ENCODE peak calls at places on chromosomes 7 and 10, in nine cellular contexts. D is astrocyte of the cerebellum, S is tibial nerve, F is brain microvascular endothelial cell, R is cardiac muscle cell, A is AG04450, G is Panc1, P is suprapubic skin, C is IMR-90. Y is an unnamed sample.

GRCh38 chr10:4073912-4074311 is 288.9 kb upstream of the KLF6 start:
- DNase-seq in D (no peak), S (no peak), F (peak; percentile 50), R (peak; percentile 85), A (no peak), G (no peak), P (no peak), C (peak; percentile 62), Y (peak; percentile 95)

GRCh38 chr10:119290301-119291036 is 83.1 kb downstream of the GRK5 start:
- DNase-seq in D (no peak), S (no peak), F (no peak), R (no peak), A (no peak), G (no peak), P (no peak), C (no peak), Y (peak; percentile 12)

GRCh38 chr7:37690206-37690605 is 6.6 kb downstream of the GPR141 start:
- DNase-seq in D (no peak), S (no peak), F (no peak), R (no peak), A (no peak), G (no peak), P (no peak), C (no peak), Y (no peak)

GRCh38 chr7:88169717-88170320 is 50.0 kb downstream of the SRI start:
- DNase-seq in D (no peak), S (no peak), F (no peak), R (peak; percentile 21), A (no peak), G (peak; percentile 2), P (no peak), C (peak; percentile 5), Y (peak; percentile 29)

GRCh38 chr7:2523461-2523905 is 3.9 kb downstream of the LFNG start:
- DNase-seq in D (no peak), S (no peak), F (no peak), R (no peak), A (no peak), G (no peak), P (no peak), C (no peak), Y (no peak)

GRCh38 chr10:110162749-110163148 is 44.7 kb upstream of the MXI1 start:
- DNase-seq in D (no peak), S (no peak), F (no peak), R (no peak), A (no peak), G (no peak), P (no peak), C (no peak), Y (no peak)

GRCh38 chr10:44958196-44958896 is 1.3 kb upstream of the RASSF4 start:
- DNase-seq in D (no peak), S (peak; percentile 12), F (peak; percentile 78), R (peak; percentile 58), A (no peak), G (no peak), P (peak; percentile 45), C (peak; percentile 70), Y (peak; percentile 64)

GRCh38 chr10:14556285-14556956 is 218.3 kb downstream of the FAM107B start:
- DNase-seq in D (no peak), S (no peak), F (peak; percentile 60), R (no peak), A (no peak), G (no peak), P (no peak), C (peak; percentile 23), Y (no peak)

GRCh38 chr7:133797818-133798485 is 329.2 kb upstream of the LRGUK start:
- DNase-seq in D (no peak), S (no peak), F (peak; percentile 9), R (peak; percentile 10), A (peak; percentile 24), G (no peak), P (no peak), C (peak; percentile 82), Y (no peak)

GRCh38 chr10:46268076-46268881 is 18.5 kb upstream of the ANTXRL start:
- DNase-seq in D (no peak), S (no peak), F (no peak), R (no peak), A (no peak), G (no peak), P (no peak), C (no peak), Y (no peak)

GRCh38 chr10:18178862-18179483 is 38.7 kb downstream of the CACNB2 start:
- DNase-seq in D (no peak), S (no peak), F (no peak), R (no peak), A (no peak), G (no peak), P (no peak), C (no peak), Y (no peak)

GRCh38 chr7:30933124-30933893 is 21.7 kb downstream of the AQP1 start:
- DNase-seq in D (no peak), S (no peak), F (no peak), R (no peak), A (no peak), G (no peak), P (no peak), C (no peak), Y (no peak)

GRCh38 chr7:91759205-91759863 is 121.2 kb downstream of the MTERF1 start:
- DNase-seq in D (no peak), S (no peak), F (peak; percentile 85), R (peak; percentile 22), A (no peak), G (peak; percentile 22), P (no peak), C (no peak), Y (peak; percentile 40)

GRCh38 chr7:47636111-47636692 is 54.3 kb upstream of the TNS3 start:
- DNase-seq in D (no peak), S (no peak), F (no peak), R (no peak), A (no peak), G (no peak), P (no peak), C (no peak), Y (no peak)

GRCh38 chr7:28921822-28922221 is 36.3 kb downstream of the TRIL start:
- DNase-seq in D (peak; percentile 55), S (no peak), F (peak; percentile 77), R (peak; percentile 82), A (peak; percentile 13), G (peak; percentile 53), P (no peak), C (peak; percentile 68), Y (peak; percentile 70)

GRCh38 chr7:23462846-23463245 is 7.4 kb downstream of the IGF2BP3 start:
- DNase-seq in D (no peak), S (no peak), F (peak; percentile 63), R (peak; percentile 64), A (no peak), G (no peak), P (no peak), C (peak; percentile 67), Y (peak; percentile 59)

DNA sequence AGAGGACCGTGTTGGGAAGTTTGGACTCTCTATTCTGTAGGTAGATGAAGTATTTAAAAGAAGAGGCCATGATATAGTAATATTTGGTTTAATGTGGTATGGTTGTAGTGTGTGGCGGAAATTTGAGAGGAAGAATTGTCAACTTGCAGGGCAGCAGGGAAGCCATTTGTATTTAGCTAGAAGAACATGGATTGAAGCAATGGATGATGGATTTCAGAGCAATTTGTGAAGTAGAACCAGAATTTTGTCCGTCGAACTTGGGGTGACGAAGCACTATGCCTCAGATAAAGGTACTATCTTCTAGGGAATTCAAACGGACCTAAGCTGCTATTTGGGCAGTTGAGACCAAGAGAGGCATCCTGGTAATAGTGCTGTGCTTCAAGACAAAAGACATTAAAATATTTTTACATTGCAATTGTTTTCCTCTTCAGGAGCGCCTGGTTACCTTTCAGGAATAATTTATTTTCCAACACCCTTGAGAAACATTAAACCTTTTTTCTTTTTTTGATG is 615 bp upstream of the WBP1L start:
- DNase-seq in D (no peak), S (no peak), F (no peak), R (no peak), A (no peak), G (no peak), P (no peak), C (no peak), Y (no peak)
- H3K4me3 ChIP-seq in D (no peak overlapping the region), S (peak overlapping the region; percentile 90), F (peak overlapping the region; percentile 22), R (peak overlapping the region; percentile 18), A (no peak overlapping the region), G (peak overlapping the region; percentile 38), P (peak overlapping the region; percentile 99), C (no peak overlapping the region), Y (peak overlapping the region; percentile 24)

GRCh38 chr7:16420649-16421332 is 547 bp downstream of the CRPPA start:
- DNase-seq in D (no peak), S (peak; percentile 68), F (peak; percentile 90), R (peak; percentile 94), A (peak; percentile 63), G (peak; percentile 78), P (peak; percentile 89), C (peak; percentile 82), Y (peak; percentile 89)
- TF ChIP-seq CTCF in D (peak; percentile 29), S (peak; percentile 71), F (peak; percentile 37), R (no peak), A (peak; percentile 41), G (peak; percentile 42), P (peak; percentile 16), C (no peak), Y (no peak)

DNA sequence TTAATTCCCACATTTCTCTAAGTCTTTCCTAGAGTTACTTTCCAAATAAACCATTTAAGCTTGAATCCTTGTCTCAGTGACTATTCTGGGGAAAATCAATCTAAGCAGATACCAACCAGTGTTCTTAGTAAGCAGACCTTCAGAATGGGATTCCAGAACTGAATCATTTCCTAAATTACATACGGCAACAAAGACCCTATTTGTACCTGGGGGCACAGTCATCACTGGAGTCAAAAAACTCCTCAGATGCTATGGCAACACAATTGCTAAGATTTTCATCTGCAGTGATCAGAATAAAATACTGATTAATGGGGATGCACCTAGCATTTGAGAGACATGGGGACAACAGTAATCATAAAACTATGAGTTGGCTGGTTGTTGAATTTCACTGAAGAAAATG is 284.7 kb upstream of the HGF start:
- DNase-seq in D (no peak), S (no peak), F (no peak), R (no peak), A (no peak), G (no peak), P (no peak), C (peak; percentile 58), Y (no peak)
- H3K4me3 ChIP-seq in D (no peak overlapping the region), S (no peak overlapping the region), F (no peak overlapping the region), R (no peak overlapping the region), A (no peak overlapping the region), G (no peak overlapping the region), P (no peak overlapping the region), C (no peak overlapping the region), Y (no peak overlapping the region)

GRCh38 chr7:86949052-86949778 is 110.2 kb downstream of the ELAPOR2 start:
- DNase-seq in D (no peak), S (no peak), F (no peak), R (no peak), A (no peak), G (no peak), P (no peak), C (no peak), Y (no peak)

GRCh38 chr7:86951895-86952294 is 107.6 kb downstream of the ELAPOR2 start:
- DNase-seq in D (no peak), S (no peak), F (no peak), R (no peak), A (no peak), G (no peak), P (no peak), C (no peak), Y (no peak)

GRCh38 chr7:86949779-86950260 is 109.6 kb downstream of the ELAPOR2 start:
- DNase-seq in D (no peak), S (no peak), F (no peak), R (no peak), A (no peak), G (no peak), P (no peak), C (no peak), Y (no peak)

GRCh38 chr7:86950944-86951343 is 108.5 kb downstream of the ELAPOR2 start:
- DNase-seq in D (no peak), S (no peak), F (no peak), R (no peak), A (no peak), G (no peak), P (no peak), C (no peak), Y (no peak)

GRCh38 chr7:86950360-86950759 is 109.1 kb downstream of the ELAPOR2 start:
- DNase-seq in D (no peak), S (no peak), F (no peak), R (no peak), A (no peak), G (no peak), P (no peak), C (no peak), Y (no peak)
- TF ChIP-seq CTCF in D (no peak), S (no peak), F (no peak), R (no peak), A (no peak), G (no peak), P (no peak), C (no peak), Y (no peak)

Y was measured in fibroblast of mammary gland.